ENCODE peak calls at places on chromosomes 3 and 15, in eight cellular contexts. A is HT-29; T is naive B cell; F is A549; H is tibial artery; Z is CD4-positive, alpha-beta T cell; X is head of caudate nucleus; B is transverse colon. O is an unnamed sample.

GRCh38 chr3:10774129-10774670 is 41.8 kb upstream of the SLC6A11 start:
- DNase-seq in H (no peak), F (no peak), X (no peak), Z (no peak), B (no peak), T (no peak), A (no peak), O (no peak)

GRCh38 chr3:179098388-179099077 is 26.9 kb upstream of the ZMAT3 start:
- DNase-seq in T (no peak), H (no peak), F (no peak), B (no peak), X (no peak), Z (no peak), A (no peak), O (no peak)

GRCh38 chr3:179333084-179333483 is 10.3 kb downstream of the ZNF639 start:
- DNase-seq in B (no peak), X (no peak), H (no peak), T (no peak), Z (no peak), F (no peak), A (no peak), O (no peak)

GRCh38 chr3:5201536-5201935 is 14.0 kb downstream of the EDEM1 start:
- DNase-seq in T (no peak), A (no peak), F (no peak), X (no peak), Z (no peak), H (no peak), B (no peak), O (no peak)

GRCh38 chr15:56978898-56979662 is 60.6 kb downstream of the TCF12 start:
- DNase-seq in H (no peak), A (peak), Z (no peak), X (no peak), B (no peak), T (no peak), F (no peak), O (no peak)

GRCh38 chr15:89993344-89993743 is 7.8 kb upstream of the ZNF710 start:
- DNase-seq in T (no peak), X (no peak), F (no peak), H (no peak), A (no peak), Z (no peak), B (no peak), O (no peak)

GRCh38 chr3:88773766-88774165 is 333.7 kb upstream of the EPHA3 start:
- DNase-seq in F (no peak), H (no peak), X (no peak), Z (no peak), A (no peak), T (no peak), B (no peak), O (no peak)

GRCh38 chr15:100114526-100114925 is 227.2 kb downstream of the ADAMTS17 start:
- DNase-seq in H (peak), T (no peak), Z (no peak), B (no peak), A (no peak), F (no peak), X (no peak), O (no peak)

GRCh38 chr3:69297525-69297924 is 88.4 kb downstream of the FRMD4B start:
- DNase-seq in H (no peak), T (no peak), B (no peak), Z (no peak), X (no peak), F (no peak), A (no peak), O (no peak)

GRCh38 chr3:31724144-31724543 is 191.4 kb downstream of the STT3B start:
- DNase-seq in X (no peak), Z (no peak), B (no peak), T (no peak), A (no peak), F (no peak), H (no peak), O (no peak)

GRCh38 chr3:158200973-158201372 is 91.1 kb downstream of the RSRC1 start:
- DNase-seq in Z (no peak), T (no peak), B (no peak), A (no peak), H (no peak), F (no peak), X (no peak), O (no peak)

GRCh38 chr3:160601288-160601687 is 35.9 kb upstream of the KPNA4 start:
- DNase-seq in A (no peak), B (no peak), X (no peak), Z (no peak), H (no peak), T (no peak), F (no peak), O (no peak)

GRCh38 chr3:157961665-157962064 is 144.6 kb downstream of the SHOX2 start:
- DNase-seq in Z (no peak), F (no peak), A (no peak), T (no peak), X (no peak), B (no peak), H (no peak), O (no peak)

GRCh38 chr3:195849322-195850074 is 37.8 kb upstream of the MUC4 start:
- DNase-seq in F (peak), X (no peak), A (no peak), Z (no peak), T (peak), B (no peak), H (no peak), O (no peak)

GRCh38 chr15:92411256-92411655 is 17.6 kb downstream of the ST8SIA2 start:
- DNase-seq in B (no peak), A (no peak), F (no peak), T (no peak), H (no peak), Z (no peak), X (no peak), O (no peak)

GRCh38 chr3:145457825-145458552 is 703.0 kb downstream of the PLOD2 start:
- DNase-seq in H (no peak), T (no peak), Z (no peak), X (no peak), A (no peak), F (no peak), B (no peak), O (no peak)

GRCh38 chr3:124520970-124521369 is 209.3 kb upstream of the UMPS start:
- DNase-seq in Z (no peak), X (no peak), B (no peak), A (peak), H (no peak), T (no peak), F (no peak), O (no peak)

GRCh38 chr3:63679181-63679580 is 26.7 kb downstream of the SNTN start:
- DNase-seq in Z (no peak), A (no peak), X (no peak), H (no peak), B (no peak), T (no peak), F (no peak), O (no peak)

GRCh38 chr15:78988361-78988911 is 43.6 kb upstream of the CTSH start:
- DNase-seq in A (peak), F (peak), B (peak), H (peak), Z (no peak), T (no peak), X (peak), O (peak)

GRCh38 chr3:25785826-25786225 is 2.6 kb upstream of the NGLY1 start:
- DNase-seq in A (no peak), T (no peak), H (no peak), F (no peak), Z (no peak), X (no peak), B (no peak), O (no peak)

GRCh38 chr3:96803860-96804259 is 10.5 kb upstream of the EPHA6 start:
- DNase-seq in A (no peak), B (no peak), X (no peak), F (no peak), H (no peak), Z (no peak), T (no peak), O (no peak)

GRCh38 chr15:32840481-32841245 is 122.9 kb downstream of the GREM1 start:
- DNase-seq in A (no peak), T (no peak), F (no peak), H (no peak), Z (no peak), B (no peak), X (no peak), O (no peak)

GRCh38 chr3:13301295-13301987 is 118.7 kb downstream of the NUP210 start:
- DNase-seq in F (peak), Z (no peak), X (peak), T (no peak), B (no peak), A (no peak), H (peak), O (no peak)

GRCh38 chr3:142896996-142897395 is 8.1 kb upstream of the PCOLCE2 start:
- DNase-seq in X (no peak), Z (no peak), T (no peak), H (no peak), B (no peak), F (no peak), A (no peak), O (no peak)

GRCh38 chr3:138434875-138435772 is 708 bp downstream of the ESYT3 start:
- DNase-seq in Z (no peak), B (no peak), T (no peak), A (no peak), F (no peak), X (no peak), H (no peak), O (no peak)

GRCh38 chr15:92886229-92886628 is 13.9 kb upstream of the CHD2 start:
- DNase-seq in Z (no peak), A (peak), X (no peak), H (no peak), F (no peak), T (no peak), B (no peak), O (no peak)

GRCh38 chr15:91289324-91289723 is 189.3 kb downstream of the SV2B start:
- DNase-seq in A (peak), H (no peak), Z (no peak), F (no peak), B (no peak), T (no peak), X (no peak), O (no peak)

GRCh38 chr3:16315623-16316022 is 50.6 kb downstream of the OXNAD1 start:
- DNase-seq in F (no peak), T (no peak), A (no peak), X (no peak), Z (no peak), B (no peak), H (no peak), O (no peak)

GRCh38 chr3:194396897-194397756 is 1.9 kb downstream of the GP5 start:
- DNase-seq in F (no peak), X (no peak), Z (peak), B (no peak), A (no peak), H (no peak), T (peak), O (peak)

GRCh38 chr15:29652595-29652994 is 169.7 kb downstream of the TJP1 start:
- DNase-seq in H (no peak), X (no peak), F (no peak), T (no peak), Z (no peak), A (no peak), B (no peak), O (no peak)

GRCh38 chr15:51051776-51052175 is 42.9 kb downstream of the TNFAIP8L3 start:
- DNase-seq in T (no peak), X (peak), B (peak), H (peak), F (no peak), A (no peak), Z (no peak), O (no peak)

GRCh38 chr3:155018621-155019330 is 61.3 kb upstream of the MME start:
- DNase-seq in B (no peak), F (no peak), T (no peak), X (no peak), H (no peak), Z (no peak), A (peak), O (no peak)

O was measured in activated T-helper 1 cell treated with anti-CD3 and anti-CD28 coated beads, Interleukin-12 subunit alpha, Interleukin-12 subunit beta, Interleukin-2, Interleukin-4 antibody, amounts not matched to agents 30 ng/mL and 10 ng/mL and 1 ng/mL, durations not matched to agents 14 hours and 24 hours and 36 hours.